ENCODE peak calls at places on chromosomes 1 and 21, in four cellular contexts. One of them, this sample, is unnamed.

GRCh38 chr1:15153184-15153841 is at the start of gene TMEM51:
- DNase-seq in HepG2: peak; percentile 60
- DNase-seq in K562: peak; percentile 87
- DNase-seq in H1: peak; percentile 41
- DNase-seq in this sample: peak; percentile 72

GRCh38 chr1:102097451-102097850 is 100.7 kb upstream of the OLFM3 start:
- DNase-seq in K562: no peak
- DNase-seq in H1: no peak
- DNase-seq in HepG2: no peak
- DNase-seq in this sample: no peak

GRCh38 chr1:25641931-25642611 is 25.5 kb downstream of the MAN1C1 start:
- DNase-seq in K562: no peak
- DNase-seq in HepG2: no peak
- DNase-seq in H1: no peak
- DNase-seq in this sample: no peak

GRCh38 chr21:44530903-44531605 is 8.9 kb downstream of the KRTAP10-1 start:
- DNase-seq in H1: no peak
- DNase-seq in HepG2: no peak
- DNase-seq in K562: no peak
- DNase-seq in this sample: no peak

GRCh38 chr1:167105150-167105840 is 11.4 kb downstream of the STYXL2 start:
- DNase-seq in K562: no peak
- DNase-seq in HepG2: no peak
- DNase-seq in H1: no peak
- DNase-seq in this sample: no peak

GRCh38 chr1:96116707-96117106 is 604.9 kb upstream of the PTBP2 start:
- DNase-seq in H1: no peak
- DNase-seq in HepG2: no peak
- DNase-seq in K562: no peak
- DNase-seq in this sample: no peak

GRCh38 chr1:178723541-178723940 is 1.5 kb upstream of the RALGPS2 start:
- DNase-seq in K562: no peak
- DNase-seq in H1: no peak
- DNase-seq in HepG2: no peak
- DNase-seq in this sample: no peak

GRCh38 chr1:67211589-67212563 is 45.6 kb downstream of the IL23R start:
- DNase-seq in K562: no peak
- DNase-seq in H1: no peak
- DNase-seq in HepG2: peak; percentile 13
- DNase-seq in this sample: peak; percentile 3

GRCh38 chr1:181508486-181509165 is 25.3 kb downstream of the CACNA1E start:
- DNase-seq in HepG2: no peak
- DNase-seq in H1: no peak
- DNase-seq in K562: no peak
- DNase-seq in this sample: no peak

GRCh38 chr1:155175927-155176371 is 2.3 kb downstream of the TRIM46 start:
- DNase-seq in H1: no peak
- DNase-seq in HepG2: no peak
- DNase-seq in K562: no peak
- DNase-seq in this sample: no peak

GRCh38 chr1:65694126-65694525 is 98.6 kb upstream of the PDE4B start:
- DNase-seq in H1: no peak
- DNase-seq in HepG2: no peak
- DNase-seq in K562: no peak
- DNase-seq in this sample: no peak

GRCh38 chr1:214966366-214966765 is 116.2 kb upstream of the KCNK2 start:
- DNase-seq in HepG2: no peak
- DNase-seq in K562: no peak
- DNase-seq in H1: no peak
- DNase-seq in this sample: no peak

GRCh38 chr1:46532498-46533178 is 18.8 kb downstream of the KNCN start:
- DNase-seq in K562: peak; percentile 93
- DNase-seq in HepG2: no peak
- DNase-seq in H1: no peak
- DNase-seq in this sample: peak; percentile 72

GRCh38 chr1:46530311-46530710 is 21.1 kb downstream of the KNCN start:
- DNase-seq in K562: no peak
- DNase-seq in H1: no peak
- DNase-seq in HepG2: no peak
- DNase-seq in this sample: no peak

GRCh38 chr1:46529031-46529630 is 22.3 kb downstream of the KNCN start:
- DNase-seq in K562: no peak
- DNase-seq in H1: no peak
- DNase-seq in HepG2: no peak
- DNase-seq in this sample: no peak

GRCh38 chr1:46532095-46532494 is 19.4 kb downstream of the KNCN start:
- DNase-seq in HepG2: no peak
- DNase-seq in K562: no peak
- DNase-seq in H1: no peak
- DNase-seq in this sample: no peak

GRCh38 chr1:46530791-46531409 is 20.5 kb downstream of the KNCN start:
- DNase-seq in H1: no peak
- DNase-seq in K562: no peak
- DNase-seq in HepG2: no peak
- DNase-seq in this sample: peak; percentile 26
- TF ChIP-seq RNF2 in H1: no peak
- TF ChIP-seq RNF2 in K562: no peak
- TF ChIP-seq RNF2 in HepG2: no peak
- TF ChIP-seq RNF2 in this sample: no peak

DNA sequence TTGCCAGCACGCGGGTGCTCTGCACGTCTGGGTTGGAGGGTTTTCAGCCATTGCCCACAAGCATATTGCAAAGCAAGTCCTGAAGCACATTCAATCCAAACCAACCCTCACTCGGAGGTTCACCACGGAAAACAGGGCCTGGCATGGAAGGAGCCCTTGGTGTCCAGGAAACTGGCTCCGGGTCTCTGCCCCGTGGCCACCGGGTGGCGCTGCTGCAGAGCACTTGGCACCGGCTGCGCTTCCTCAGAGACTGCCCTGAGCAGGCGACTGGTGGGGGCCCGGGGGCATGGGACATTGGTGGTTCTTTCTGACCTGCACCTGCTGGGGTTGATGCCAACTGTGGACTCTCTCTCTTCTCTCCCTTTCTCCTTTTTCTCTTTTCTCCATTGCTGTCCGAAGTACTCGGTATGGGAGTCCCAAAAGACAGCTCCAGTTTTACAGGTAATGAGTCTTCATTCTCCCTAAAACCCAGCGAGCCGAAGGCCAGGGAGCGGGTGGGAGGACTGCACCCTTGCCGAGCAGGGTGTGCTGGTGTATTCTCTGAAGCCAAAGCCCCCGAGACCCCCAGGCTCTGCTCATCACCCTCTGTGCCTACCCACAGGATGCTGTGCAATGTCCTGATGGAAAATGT is 4.1 kb upstream of the KCNAB2 start:
- DNase-seq in K562: peak; percentile 83
- DNase-seq in H1: no peak
- DNase-seq in HepG2: no peak
- DNase-seq in this sample: peak; percentile 38
- TF ChIP-seq CTCF in K562: peak; percentile 85
- TF ChIP-seq CTCF in H1: peak; percentile 94
- TF ChIP-seq CTCF in HepG2: peak; percentile 83
- TF ChIP-seq CTCF in this sample: peak; percentile 30

DNA sequence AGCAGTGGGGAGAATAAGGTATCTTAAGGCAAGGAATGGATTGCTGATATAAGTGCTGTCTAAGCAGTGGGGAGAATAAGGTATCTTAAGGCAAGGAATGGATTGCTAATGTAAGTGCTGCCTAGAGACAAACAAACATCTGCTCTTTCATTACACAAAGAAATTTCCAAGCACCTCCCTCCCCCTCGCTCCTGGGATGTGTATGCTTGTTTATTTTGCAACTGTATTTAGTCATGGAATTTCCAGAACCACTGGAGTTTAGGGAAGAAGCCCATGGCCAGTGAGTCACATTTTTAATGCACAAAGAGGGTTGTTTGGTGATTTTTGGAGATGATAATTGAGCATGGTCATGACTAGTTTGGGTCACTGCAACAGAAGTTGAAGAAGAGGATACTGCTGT is 21.5 kb downstream of the PDPN start:
- DNase-seq in H1: no peak
- DNase-seq in HepG2: no peak
- DNase-seq in K562: no peak
- DNase-seq in this sample: peak; percentile 13
- TF ChIP-seq RNF2 in H1: no peak
- TF ChIP-seq RNF2 in HepG2: no peak
- TF ChIP-seq RNF2 in K562: no peak
- TF ChIP-seq RNF2 in this sample: no peak

GRCh38 chr1:10530281-10530740 is 55.6 kb downstream of the PEX14 start:
- DNase-seq in H1: peak; percentile 62
- DNase-seq in K562: peak; percentile 40
- DNase-seq in HepG2: no peak
- DNase-seq in this sample: no peak
- TF ChIP-seq CTCF in H1: peak; percentile 84
- TF ChIP-seq CTCF in K562: peak; percentile 54
- TF ChIP-seq CTCF in HepG2: peak; percentile 57
- TF ChIP-seq CTCF in this sample: peak; percentile 29

GRCh38 chr21:33470701-33471100 is 9.1 kb downstream of the TMEM50B start:
- DNase-seq in H1: no peak
- DNase-seq in K562: no peak
- DNase-seq in HepG2: no peak
- DNase-seq in this sample: no peak
- TF ChIP-seq RNF2 in H1: no peak
- TF ChIP-seq RNF2 in K562: no peak
- TF ChIP-seq RNF2 in HepG2: no peak
- TF ChIP-seq RNF2 in this sample: no peak

GRCh38 chr21:26834181-26834945 is 10.8 kb downstream of the ADAMTS1 start:
- DNase-seq in HepG2: no peak
- DNase-seq in H1: no peak
- DNase-seq in K562: no peak
- DNase-seq in this sample: no peak
- TF ChIP-seq CTCF in HepG2: no peak
- TF ChIP-seq CTCF in H1: peak; percentile 26
- TF ChIP-seq CTCF in K562: no peak
- TF ChIP-seq CTCF in this sample: no peak

DNA sequence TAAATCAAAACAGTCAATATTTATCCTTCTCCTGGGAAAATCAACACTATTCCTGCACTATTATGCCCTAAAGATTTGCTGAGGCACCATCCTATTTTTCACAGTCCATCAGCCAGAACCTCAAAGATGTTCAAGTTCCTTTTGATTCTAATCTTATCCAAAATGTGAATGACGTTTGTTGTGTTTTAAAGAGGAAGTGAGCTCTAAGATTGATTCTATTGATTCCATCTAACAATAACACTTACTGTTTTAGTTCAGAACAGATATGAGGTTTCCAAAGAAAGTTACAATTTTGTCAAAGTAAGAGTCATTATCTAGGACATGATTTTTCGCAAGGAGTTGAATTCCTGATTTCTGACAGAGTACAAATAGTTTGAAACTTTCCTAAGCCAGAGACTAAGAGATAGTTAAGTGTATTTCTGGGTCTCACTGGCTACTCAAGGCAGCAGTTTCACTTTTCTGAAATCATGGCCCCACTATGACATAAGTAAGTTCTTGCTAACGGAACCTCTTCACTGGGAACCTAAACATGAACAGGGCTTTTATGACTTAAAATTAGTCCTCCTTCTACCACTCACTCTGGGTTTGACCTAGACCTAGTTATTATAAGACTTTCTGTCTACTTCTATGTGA is 84.7 kb downstream of the LHX9 start:
- DNase-seq in HepG2: no peak
- DNase-seq in K562: no peak
- DNase-seq in H1: no peak
- DNase-seq in this sample: no peak
- TF ChIP-seq RNF2 in HepG2: no peak
- TF ChIP-seq RNF2 in K562: no peak
- TF ChIP-seq RNF2 in H1: no peak
- TF ChIP-seq RNF2 in this sample: no peak

GRCh38 chr21:42360317-42360716 is 6.0 kb downstream of the TFF1 start:
- DNase-seq in HepG2: peak; percentile 24
- DNase-seq in H1: no peak
- DNase-seq in K562: peak; percentile 55
- DNase-seq in this sample: peak; percentile 11
- TF ChIP-seq CTCF in HepG2: peak; percentile 71
- TF ChIP-seq CTCF in H1: peak; percentile 66
- TF ChIP-seq CTCF in K562: peak; percentile 61
- TF ChIP-seq CTCF in this sample: no peak

DNA sequence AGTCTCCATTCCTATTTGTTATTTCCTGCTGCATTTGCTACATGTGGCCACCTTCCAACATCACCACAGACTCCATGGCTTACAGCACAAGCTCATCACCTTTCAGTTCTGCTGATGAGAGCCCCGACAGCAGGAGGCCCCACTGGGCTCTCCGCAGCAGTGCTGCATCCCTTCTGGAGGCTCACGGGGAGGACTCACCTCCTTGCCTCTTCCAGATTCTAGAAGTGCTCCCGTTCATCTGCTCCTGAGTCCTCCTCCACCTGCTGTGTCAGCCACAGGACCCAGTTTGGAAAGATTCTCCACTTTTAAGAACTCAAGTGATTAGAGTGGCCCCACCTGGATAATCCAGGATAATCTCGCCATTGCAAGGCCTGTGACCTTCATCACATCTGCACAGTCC is 167.6 kb downstream of the PCBP3 start:
- DNase-seq in K562: no peak
- DNase-seq in HepG2: no peak
- DNase-seq in H1: no peak
- DNase-seq in this sample: no peak
- TF ChIP-seq RNF2 in K562: no peak
- TF ChIP-seq RNF2 in HepG2: no peak
- TF ChIP-seq RNF2 in H1: no peak
- TF ChIP-seq RNF2 in this sample: no peak